ENCODE peak calls at places on chromosomes 13 and 19, in five cellular contexts. One of them, this sample, is unnamed. For H3K36me3, the result is how much of the 10 kb centered on the place peaks cover.

GRCh38 chr19:15563325-15563794 is 51.7 kb upstream of the CYP4F8 start:
- DNase-seq in small intestine: peak
- DNase-seq in body of pancreas: peak
- DNase-seq in fibroblast of lung: no peak
- DNase-seq in aorta: no peak
- DNase-seq in this sample: peak

GRCh38 chr19:53037101-53038097 is 7.1 kb upstream of the ERVV-2 start:
- DNase-seq in small intestine: no peak
- DNase-seq in body of pancreas: peak
- DNase-seq in fibroblast of lung: peak
- DNase-seq in aorta: no peak
- DNase-seq in this sample: no peak

GRCh38 chr19:2494084-2494446 is 18.1 kb downstream of the GADD45B start:
- DNase-seq in small intestine: no peak
- DNase-seq in body of pancreas: no peak
- DNase-seq in fibroblast of lung: peak
- DNase-seq in aorta: no peak
- DNase-seq in this sample: peak

GRCh38 chr13:98142427-98143156 is at the start of gene FARP1:
- DNase-seq in small intestine: peak
- DNase-seq in body of pancreas: peak
- DNase-seq in fibroblast of lung: peak
- DNase-seq in aorta: peak
- DNase-seq in this sample: peak

GRCh38 chr19:30870861-30871260 is 478.4 kb downstream of the TSHZ3 start:
- DNase-seq in small intestine: no peak
- DNase-seq in body of pancreas: no peak
- DNase-seq in fibroblast of lung: no peak
- DNase-seq in aorta: no peak
- DNase-seq in this sample: peak

GRCh38 chr13:23558675-23559536 is 11.3 kb upstream of the TNFRSF19 start:
- DNase-seq in small intestine: no peak
- DNase-seq in body of pancreas: no peak
- DNase-seq in fibroblast of lung: peak
- DNase-seq in aorta: peak
- DNase-seq in this sample: peak

GRCh38 chr19:10207026-10207425 is 12.3 kb upstream of the DNMT1 start:
- DNase-seq in small intestine: no peak
- DNase-seq in body of pancreas: no peak
- DNase-seq in fibroblast of lung: peak
- DNase-seq in aorta: no peak
- DNase-seq in this sample: no peak

GRCh38 chr19:31346660-31347059 is 2.6 kb downstream of the TSHZ3 start:
- DNase-seq in small intestine: no peak
- DNase-seq in body of pancreas: no peak
- DNase-seq in fibroblast of lung: no peak
- DNase-seq in aorta: no peak
- DNase-seq in this sample: no peak

GRCh38 chr19:50678323-50678722 is 29.1 kb downstream of the C19orf81 start:
- DNase-seq in small intestine: no peak
- DNase-seq in body of pancreas: no peak
- DNase-seq in fibroblast of lung: no peak
- DNase-seq in aorta: no peak
- DNase-seq in this sample: no peak

GRCh38 chr19:7916908-7917291 is 2.3 kb downstream of the TGFBR3L start:
- DNase-seq in small intestine: no peak
- DNase-seq in body of pancreas: no peak
- DNase-seq in fibroblast of lung: no peak
- DNase-seq in aorta: peak
- DNase-seq in this sample: no peak

GRCh38 chr19:56066152-56067023 is 54.7 kb downstream of the ZNF787 start:
- DNase-seq in small intestine: peak
- DNase-seq in body of pancreas: peak
- DNase-seq in fibroblast of lung: peak
- DNase-seq in aorta: peak
- DNase-seq in this sample: peak

GRCh38 chr19:36225219-36225892 is 10.4 kb downstream of the ZNF146 start:
- DNase-seq in small intestine: no peak
- DNase-seq in body of pancreas: no peak
- DNase-seq in fibroblast of lung: peak
- DNase-seq in aorta: no peak
- DNase-seq in this sample: no peak

GRCh38 chr19:28245937-28246336 is 967.0 kb downstream of the UQCRFS1 start:
- DNase-seq in small intestine: no peak
- DNase-seq in body of pancreas: no peak
- DNase-seq in fibroblast of lung: no peak
- DNase-seq in aorta: no peak
- DNase-seq in this sample: no peak

GRCh38 chr13:75931116-75931515 is 295.0 kb downstream of the LMO7 start:
- DNase-seq in small intestine: no peak
- DNase-seq in body of pancreas: no peak
- DNase-seq in fibroblast of lung: peak
- DNase-seq in aorta: no peak
- DNase-seq in this sample: no peak

GRCh38 chr19:10749435-10750384 is 31.8 kb downstream of the DNM2 start:
- DNase-seq in small intestine: peak
- DNase-seq in body of pancreas: peak
- DNase-seq in fibroblast of lung: no peak
- DNase-seq in aorta: no peak
- DNase-seq in this sample: no peak

GRCh38 chr13:63542704-63543215 is 2127.1 kb upstream of the PCDH20 start:
- DNase-seq in small intestine: no peak
- DNase-seq in body of pancreas: no peak
- DNase-seq in fibroblast of lung: no peak
- DNase-seq in aorta: no peak
- DNase-seq in this sample: no peak

GRCh38 chr19:33134571-33135041 is 2.7 kb downstream of the WDR88 start:
- DNase-seq in small intestine: no peak
- DNase-seq in body of pancreas: no peak
- DNase-seq in fibroblast of lung: no peak
- DNase-seq in aorta: no peak
- DNase-seq in this sample: no peak

GRCh38 chr13:49354719-49355118 is 89.1 kb downstream of the CAB39L start:
- DNase-seq in small intestine: no peak
- DNase-seq in body of pancreas: no peak
- DNase-seq in fibroblast of lung: no peak
- DNase-seq in aorta: no peak
- DNase-seq in this sample: no peak

GRCh38 chr13:46721054-46721453 is 75.9 kb downstream of the ESD start:
- DNase-seq in small intestine: peak
- DNase-seq in body of pancreas: peak
- DNase-seq in fibroblast of lung: peak
- DNase-seq in aorta: peak
- DNase-seq in this sample: peak

GRCh38 chr13:32993109-32993508 is 23.1 kb upstream of the KL start:
- DNase-seq in small intestine: no peak
- DNase-seq in body of pancreas: no peak
- DNase-seq in fibroblast of lung: no peak
- DNase-seq in aorta: no peak
- DNase-seq in this sample: no peak

GRCh38 chr13:89066868-89067466 is 1395.8 kb downstream of the SLITRK5 start:
- DNase-seq in small intestine: peak
- DNase-seq in body of pancreas: peak
- DNase-seq in fibroblast of lung: peak
- DNase-seq in aorta: no peak
- DNase-seq in this sample: no peak

GRCh38 chr19:4380254-4380727 is 20.1 kb downstream of the SH3GL1 start:
- DNase-seq in small intestine: peak
- DNase-seq in body of pancreas: peak
- DNase-seq in fibroblast of lung: no peak
- DNase-seq in aorta: no peak
- DNase-seq in this sample: no peak

GRCh38 chr13:98761126-98761978 is 8.9 kb upstream of the SLC15A1 start:
- DNase-seq in small intestine: peak
- DNase-seq in body of pancreas: no peak
- DNase-seq in fibroblast of lung: peak
- DNase-seq in aorta: no peak
- DNase-seq in this sample: peak

GRCh38 chr19:16088985-16089846 is 12.9 kb downstream of the TPM4 start:
- DNase-seq in small intestine: peak
- DNase-seq in body of pancreas: no peak
- DNase-seq in fibroblast of lung: no peak
- DNase-seq in aorta: no peak
- DNase-seq in this sample: no peak

GRCh38 chr13:27354379-27354778 is 70.0 kb upstream of the GTF3A start:
- DNase-seq in small intestine: no peak
- DNase-seq in body of pancreas: no peak
- DNase-seq in fibroblast of lung: peak
- DNase-seq in aorta: no peak
- DNase-seq in this sample: no peak

GRCh38 chr13:27355894-27356293 is 68.5 kb upstream of the GTF3A start:
- DNase-seq in small intestine: no peak
- DNase-seq in body of pancreas: no peak
- DNase-seq in fibroblast of lung: no peak
- DNase-seq in aorta: no peak
- DNase-seq in this sample: no peak

GRCh38 chr13:27352698-27353097 is 71.7 kb upstream of the GTF3A start:
- DNase-seq in small intestine: no peak
- DNase-seq in body of pancreas: no peak
- DNase-seq in fibroblast of lung: no peak
- DNase-seq in aorta: no peak
- DNase-seq in this sample: no peak

GRCh38 chr13:27353166-27353583 is 71.2 kb upstream of the GTF3A start:
- DNase-seq in small intestine: peak
- DNase-seq in body of pancreas: no peak
- DNase-seq in fibroblast of lung: peak
- DNase-seq in aorta: no peak
- DNase-seq in this sample: no peak

GRCh38 chr13:27353653-27354052 is 70.8 kb upstream of the GTF3A start:
- DNase-seq in small intestine: no peak
- DNase-seq in body of pancreas: no peak
- DNase-seq in fibroblast of lung: no peak
- DNase-seq in aorta: no peak
- DNase-seq in this sample: no peak
- H3K4me3 ChIP-seq in small intestine: peak
- H3K4me3 ChIP-seq in body of pancreas: no peak
- H3K4me3 ChIP-seq in fibroblast of lung: no peak
- H3K4me3 ChIP-seq in aorta: no peak
- H3K4me3 ChIP-seq in this sample: no peak

DNA sequence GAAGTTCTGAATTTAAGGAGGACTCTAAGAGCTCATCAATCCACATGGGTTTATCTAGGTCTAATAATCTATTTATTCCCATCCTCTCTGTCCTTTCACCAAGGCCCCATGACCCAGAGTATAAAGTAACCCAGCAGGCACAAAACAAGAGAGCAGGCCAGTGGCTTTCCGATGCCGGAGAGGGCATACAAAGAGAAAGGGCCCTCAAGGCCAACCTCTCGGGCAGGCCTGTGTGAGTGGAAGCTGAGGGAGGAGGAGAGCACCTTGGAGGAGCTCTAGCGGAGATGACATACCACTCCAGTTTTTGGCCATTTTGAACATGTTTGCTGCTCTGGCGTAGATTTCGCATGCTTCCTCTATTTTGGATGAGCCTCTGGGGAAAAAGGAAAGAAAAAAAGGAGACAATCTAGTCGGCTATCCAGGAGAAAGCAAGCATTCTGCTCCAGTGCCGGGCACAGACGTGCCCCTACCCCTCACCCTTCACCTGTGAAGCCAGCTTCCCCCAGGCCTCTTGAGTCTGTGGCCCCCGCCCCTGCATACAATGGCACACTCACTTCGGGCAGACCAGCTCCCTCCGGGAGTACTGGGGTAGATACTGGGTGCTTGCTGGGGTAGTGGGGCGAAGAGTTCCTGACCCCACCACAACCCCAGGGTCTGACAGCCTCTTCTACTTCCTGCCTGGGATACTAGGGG is 11.6 kb downstream of the NAPA start:
- DNase-seq in small intestine: no peak
- DNase-seq in body of pancreas: no peak
- DNase-seq in fibroblast of lung: no peak
- DNase-seq in aorta: no peak
- DNase-seq in this sample: no peak
- H3K36me3 ChIP-seq in small intestine: under half
- H3K36me3 ChIP-seq in body of pancreas: under half
- H3K36me3 ChIP-seq in fibroblast of lung: under half
- H3K36me3 ChIP-seq in aorta: under half
- H3K36me3 ChIP-seq in this sample: half or more

GRCh38 chr13:30247406-30247805 is 59.9 kb downstream of the KATNAL1 start:
- DNase-seq in small intestine: no peak
- DNase-seq in body of pancreas: no peak
- DNase-seq in fibroblast of lung: no peak
- DNase-seq in aorta: no peak
- DNase-seq in this sample: no peak

GRCh38 chr13:30240608-30241007 is 66.7 kb downstream of the KATNAL1 start:
- DNase-seq in small intestine: no peak
- DNase-seq in body of pancreas: no peak
- DNase-seq in fibroblast of lung: no peak
- DNase-seq in aorta: no peak
- DNase-seq in this sample: no peak

DNA sequence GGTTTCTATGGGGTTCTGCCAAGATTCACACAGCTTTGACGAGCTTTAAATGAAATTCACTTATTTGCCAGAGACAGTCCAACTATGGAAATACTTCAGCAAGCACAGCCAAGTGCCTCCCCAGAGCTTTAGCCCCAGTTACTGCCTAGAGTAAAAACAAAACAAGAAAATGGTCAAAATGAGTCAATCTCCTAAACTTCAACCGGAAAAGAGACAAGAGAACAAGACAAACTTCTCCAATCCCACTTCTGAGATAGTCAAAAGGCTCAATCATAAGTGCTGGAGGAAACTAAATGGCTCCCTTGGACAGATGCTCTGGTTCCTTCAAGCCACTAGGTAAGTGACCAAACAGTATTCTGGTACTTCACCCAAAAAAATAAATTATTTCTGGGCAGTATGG is 65.8 kb downstream of the KATNAL1 start:
- DNase-seq in small intestine: no peak
- DNase-seq in body of pancreas: no peak
- DNase-seq in fibroblast of lung: no peak
- DNase-seq in aorta: peak
- DNase-seq in this sample: no peak
- H3K4me3 ChIP-seq in small intestine: no peak
- H3K4me3 ChIP-seq in body of pancreas: no peak
- H3K4me3 ChIP-seq in fibroblast of lung: no peak
- H3K4me3 ChIP-seq in aorta: no peak
- H3K4me3 ChIP-seq in this sample: no peak

GRCh38 chr13:64639206-64639605 is 2590.9 kb downstream of the PCDH9 start:
- DNase-seq in small intestine: no peak
- DNase-seq in body of pancreas: no peak
- DNase-seq in fibroblast of lung: no peak
- DNase-seq in aorta: no peak
- DNase-seq in this sample: no peak
- H3K36me3 ChIP-seq in small intestine: under half
- H3K36me3 ChIP-seq in body of pancreas: under half
- H3K36me3 ChIP-seq in fibroblast of lung: under half
- H3K36me3 ChIP-seq in aorta: under half
- H3K36me3 ChIP-seq in this sample: under half

DNA sequence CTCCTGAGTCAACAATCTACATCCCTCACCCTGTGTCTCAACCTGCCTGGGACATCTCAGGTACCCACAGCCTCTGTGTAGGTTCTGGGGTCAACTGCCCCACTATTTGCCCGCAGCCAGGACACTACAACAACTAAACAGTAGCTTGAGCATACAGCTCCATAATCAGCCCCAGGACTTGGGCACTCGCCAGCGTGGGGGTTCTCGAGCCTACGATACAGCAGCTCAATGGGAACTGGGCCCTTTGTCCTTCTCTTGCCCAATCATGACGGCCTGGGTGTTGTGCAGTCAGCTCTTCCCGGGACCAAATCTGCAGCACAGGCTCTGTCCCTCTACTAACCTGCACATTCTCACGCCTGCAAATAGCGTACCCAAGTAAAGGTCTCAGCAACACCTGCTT is 1.3 kb downstream of the ZNF180 start:
- DNase-seq in small intestine: no peak
- DNase-seq in body of pancreas: no peak
- DNase-seq in fibroblast of lung: no peak
- DNase-seq in aorta: no peak
- DNase-seq in this sample: no peak
- H3K4me3 ChIP-seq in small intestine: no peak
- H3K4me3 ChIP-seq in body of pancreas: no peak
- H3K4me3 ChIP-seq in fibroblast of lung: peak
- H3K4me3 ChIP-seq in aorta: no peak
- H3K4me3 ChIP-seq in this sample: no peak